ENCODE peak calls at places on chromosomes 13 and 19, in six cellular contexts. One of them, this sample, is unnamed.

GRCh38 chr19:591099-591958 is 1.6 kb downstream of the HCN2 start:
- DNase-seq in uterus: peak
- DNase-seq in IMR-90: no peak
- DNase-seq in A549: no peak
- DNase-seq in cardiac fibroblast: no peak
- DNase-seq in endothelial cell of umbilical vein: no peak
- DNase-seq in this sample: no peak

GRCh38 chr13:95607363-95607762 is 37.1 kb downstream of the DZIP1 start:
- DNase-seq in A549: peak
- DNase-seq in cardiac fibroblast: peak
- DNase-seq in endothelial cell of umbilical vein: peak
- DNase-seq in IMR-90: peak
- DNase-seq in uterus: no peak
- DNase-seq in this sample: no peak

GRCh38 chr13:77516342-77516789 is 19.1 kb upstream of the SCEL start:
- DNase-seq in uterus: no peak
- DNase-seq in IMR-90: peak
- DNase-seq in cardiac fibroblast: peak
- DNase-seq in A549: no peak
- DNase-seq in endothelial cell of umbilical vein: peak
- DNase-seq in this sample: no peak

GRCh38 chr13:27637289-27637626 is 15.6 kb downstream of the POLR1D start:
- DNase-seq in uterus: no peak
- DNase-seq in IMR-90: no peak
- DNase-seq in endothelial cell of umbilical vein: no peak
- DNase-seq in cardiac fibroblast: no peak
- DNase-seq in A549: no peak
- DNase-seq in this sample: no peak

GRCh38 chr19:34104099-34104498 is 68.2 kb upstream of the LSM14A start:
- DNase-seq in cardiac fibroblast: no peak
- DNase-seq in uterus: no peak
- DNase-seq in endothelial cell of umbilical vein: no peak
- DNase-seq in A549: no peak
- DNase-seq in IMR-90: no peak
- DNase-seq in this sample: no peak

GRCh38 chr13:42832341-42833153 is 51.2 kb downstream of the FAM216B start:
- DNase-seq in uterus: peak
- DNase-seq in cardiac fibroblast: peak
- DNase-seq in endothelial cell of umbilical vein: no peak
- DNase-seq in A549: no peak
- DNase-seq in IMR-90: peak
- DNase-seq in this sample: no peak

GRCh38 chr19:8252922-8253589 is 43.9 kb downstream of the CERS4 start:
- DNase-seq in endothelial cell of umbilical vein: peak
- DNase-seq in cardiac fibroblast: peak
- DNase-seq in A549: peak
- DNase-seq in IMR-90: peak
- DNase-seq in uterus: peak
- DNase-seq in this sample: peak

GRCh38 chr13:99075268-99076191 is 97.7 kb upstream of the DOCK9 start:
- DNase-seq in uterus: no peak
- DNase-seq in IMR-90: no peak
- DNase-seq in cardiac fibroblast: no peak
- DNase-seq in endothelial cell of umbilical vein: no peak
- DNase-seq in A549: no peak
- DNase-seq in this sample: no peak

GRCh38 chr19:18122860-18123795 is 25.6 kb downstream of the MAST3 start:
- DNase-seq in IMR-90: no peak
- DNase-seq in A549: no peak
- DNase-seq in uterus: no peak
- DNase-seq in cardiac fibroblast: no peak
- DNase-seq in endothelial cell of umbilical vein: no peak
- DNase-seq in this sample: no peak

GRCh38 chr13:108777421-108778420 is 148.3 kb downstream of the MYO16 start:
- DNase-seq in uterus: no peak
- DNase-seq in IMR-90: peak
- DNase-seq in endothelial cell of umbilical vein: no peak
- DNase-seq in cardiac fibroblast: no peak
- DNase-seq in A549: peak
- DNase-seq in this sample: no peak

GRCh38 chr19:50803633-50804419 is 13.6 kb downstream of the ACP4 start:
- DNase-seq in IMR-90: no peak
- DNase-seq in endothelial cell of umbilical vein: peak
- DNase-seq in A549: no peak
- DNase-seq in cardiac fibroblast: peak
- DNase-seq in uterus: no peak
- DNase-seq in this sample: no peak

GRCh38 chr19:1064661-1065605 is 2.0 kb upstream of the ARHGAP45 start:
- DNase-seq in endothelial cell of umbilical vein: peak
- DNase-seq in A549: peak
- DNase-seq in cardiac fibroblast: peak
- DNase-seq in IMR-90: peak
- DNase-seq in uterus: peak
- DNase-seq in this sample: no peak

GRCh38 chr19:29385191-29385795 is 140.5 kb upstream of the VSTM2B start:
- DNase-seq in A549: no peak
- DNase-seq in uterus: no peak
- DNase-seq in endothelial cell of umbilical vein: no peak
- DNase-seq in cardiac fibroblast: no peak
- DNase-seq in IMR-90: no peak
- DNase-seq in this sample: peak

GRCh38 chr13:95956589-95957148 is 96.5 kb downstream of the UGGT2 start:
- DNase-seq in IMR-90: no peak
- DNase-seq in uterus: no peak
- DNase-seq in endothelial cell of umbilical vein: no peak
- DNase-seq in cardiac fibroblast: peak
- DNase-seq in A549: no peak
- DNase-seq in this sample: no peak

DNA sequence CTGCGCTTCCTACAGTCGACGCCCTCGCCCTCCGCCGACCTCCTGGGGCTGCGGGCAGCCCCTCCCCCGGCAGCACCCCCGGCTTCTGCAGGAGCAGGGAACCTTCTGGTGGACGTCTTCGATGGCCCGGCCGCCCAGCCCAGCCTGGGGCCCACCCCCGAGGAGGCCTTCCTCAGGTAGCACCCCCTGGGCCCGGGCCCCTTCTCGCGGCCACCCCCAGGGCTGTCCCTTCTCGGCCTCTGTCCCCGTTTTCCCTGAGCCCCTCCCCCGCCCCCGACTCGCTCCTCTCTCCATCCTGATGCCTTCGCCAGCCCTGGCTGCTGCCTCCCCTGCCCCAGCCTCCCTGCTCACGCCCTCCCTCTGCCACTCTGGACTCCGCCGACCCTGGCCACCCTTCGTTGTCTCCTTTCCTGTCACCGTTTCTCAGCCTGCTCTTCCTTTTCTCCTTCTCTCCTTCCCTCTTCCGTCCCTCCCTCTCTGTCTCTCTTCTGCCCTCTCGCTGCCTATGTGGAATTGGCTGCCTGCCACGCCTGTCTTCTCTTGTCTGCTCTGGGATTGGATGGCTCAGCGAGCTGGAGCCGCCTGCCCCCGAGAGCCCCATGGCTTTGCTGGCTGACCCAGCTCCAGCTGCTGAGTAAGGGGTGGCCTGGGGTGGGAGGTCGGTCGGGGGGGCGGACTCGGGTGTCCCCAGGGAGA is 11.0 kb downstream of the FUZ start:
- DNase-seq in uterus: peak
- DNase-seq in A549: peak
- DNase-seq in IMR-90: peak
- DNase-seq in endothelial cell of umbilical vein: peak
- DNase-seq in cardiac fibroblast: peak
- DNase-seq in this sample: peak
- H3K4me3 ChIP-seq in uterus: peak
- H3K4me3 ChIP-seq in A549: no peak
- H3K4me3 ChIP-seq in IMR-90: peak
- H3K4me3 ChIP-seq in endothelial cell of umbilical vein: no peak
- H3K4me3 ChIP-seq in cardiac fibroblast: peak
- H3K4me3 ChIP-seq in this sample: peak

GRCh38 chr13:50209646-50210045 is 194.4 kb downstream of the KCNRG start:
- DNase-seq in uterus: no peak
- DNase-seq in A549: no peak
- DNase-seq in cardiac fibroblast: peak
- DNase-seq in endothelial cell of umbilical vein: no peak
- DNase-seq in IMR-90: no peak
- DNase-seq in this sample: no peak

GRCh38 chr13:50213526-50213925 is 198.3 kb downstream of the KCNRG start:
- DNase-seq in A549: no peak
- DNase-seq in IMR-90: no peak
- DNase-seq in uterus: no peak
- DNase-seq in cardiac fibroblast: no peak
- DNase-seq in endothelial cell of umbilical vein: no peak
- DNase-seq in this sample: no peak

GRCh38 chr13:50203256-50204083 is 188.2 kb downstream of the KCNRG start:
- DNase-seq in IMR-90: no peak
- DNase-seq in A549: no peak
- DNase-seq in endothelial cell of umbilical vein: no peak
- DNase-seq in cardiac fibroblast: no peak
- DNase-seq in uterus: no peak
- DNase-seq in this sample: no peak

GRCh38 chr13:50214514-50214913 is 199.3 kb downstream of the KCNRG start:
- DNase-seq in A549: no peak
- DNase-seq in uterus: no peak
- DNase-seq in endothelial cell of umbilical vein: no peak
- DNase-seq in IMR-90: no peak
- DNase-seq in cardiac fibroblast: peak
- DNase-seq in this sample: no peak

GRCh38 chr13:50208826-50209335 is 193.6 kb downstream of the KCNRG start:
- DNase-seq in cardiac fibroblast: peak
- DNase-seq in IMR-90: peak
- DNase-seq in uterus: peak
- DNase-seq in A549: peak
- DNase-seq in endothelial cell of umbilical vein: peak
- DNase-seq in this sample: peak
- H3K4me3 ChIP-seq in cardiac fibroblast: peak
- H3K4me3 ChIP-seq in IMR-90: peak
- H3K4me3 ChIP-seq in uterus: no peak
- H3K4me3 ChIP-seq in A549: peak
- H3K4me3 ChIP-seq in endothelial cell of umbilical vein: no peak
- H3K4me3 ChIP-seq in this sample: peak

GRCh38 chr13:111515648-111516047 is 195.2 kb downstream of the TEX29 start:
- DNase-seq in uterus: no peak
- DNase-seq in cardiac fibroblast: no peak
- DNase-seq in endothelial cell of umbilical vein: no peak
- DNase-seq in A549: no peak
- DNase-seq in IMR-90: no peak
- DNase-seq in this sample: no peak

GRCh38 chr13:111517641-111518010 is 197.2 kb downstream of the TEX29 start:
- DNase-seq in uterus: no peak
- DNase-seq in IMR-90: no peak
- DNase-seq in cardiac fibroblast: no peak
- DNase-seq in endothelial cell of umbilical vein: no peak
- DNase-seq in A549: no peak
- DNase-seq in this sample: no peak

GRCh38 chr13:111518161-111518791 is 197.8 kb downstream of the TEX29 start:
- DNase-seq in uterus: no peak
- DNase-seq in cardiac fibroblast: no peak
- DNase-seq in endothelial cell of umbilical vein: no peak
- DNase-seq in A549: peak
- DNase-seq in IMR-90: no peak
- DNase-seq in this sample: no peak

GRCh38 chr13:111514646-111515617 is 194.5 kb downstream of the TEX29 start:
- DNase-seq in cardiac fibroblast: no peak
- DNase-seq in uterus: no peak
- DNase-seq in A549: no peak
- DNase-seq in IMR-90: no peak
- DNase-seq in endothelial cell of umbilical vein: no peak
- DNase-seq in this sample: no peak

GRCh38 chr13:111516712-111517640 is 196.5 kb downstream of the TEX29 start:
- DNase-seq in cardiac fibroblast: no peak
- DNase-seq in uterus: no peak
- DNase-seq in A549: no peak
- DNase-seq in endothelial cell of umbilical vein: no peak
- DNase-seq in IMR-90: no peak
- DNase-seq in this sample: no peak
- H3K4me3 ChIP-seq in cardiac fibroblast: no peak
- H3K4me3 ChIP-seq in uterus: no peak
- H3K4me3 ChIP-seq in A549: no peak
- H3K4me3 ChIP-seq in endothelial cell of umbilical vein: no peak
- H3K4me3 ChIP-seq in IMR-90: no peak
- H3K4me3 ChIP-seq in this sample: no peak

GRCh38 chr19:40805258-40805868 is 6.4 kb downstream of the EGLN2 start:
- DNase-seq in endothelial cell of umbilical vein: no peak
- DNase-seq in uterus: no peak
- DNase-seq in A549: no peak
- DNase-seq in IMR-90: no peak
- DNase-seq in cardiac fibroblast: no peak
- DNase-seq in this sample: no peak
- H3K4me3 ChIP-seq in endothelial cell of umbilical vein: no peak
- H3K4me3 ChIP-seq in uterus: no peak
- H3K4me3 ChIP-seq in A549: no peak
- H3K4me3 ChIP-seq in IMR-90: no peak
- H3K4me3 ChIP-seq in cardiac fibroblast: no peak
- H3K4me3 ChIP-seq in this sample: no peak

DNA sequence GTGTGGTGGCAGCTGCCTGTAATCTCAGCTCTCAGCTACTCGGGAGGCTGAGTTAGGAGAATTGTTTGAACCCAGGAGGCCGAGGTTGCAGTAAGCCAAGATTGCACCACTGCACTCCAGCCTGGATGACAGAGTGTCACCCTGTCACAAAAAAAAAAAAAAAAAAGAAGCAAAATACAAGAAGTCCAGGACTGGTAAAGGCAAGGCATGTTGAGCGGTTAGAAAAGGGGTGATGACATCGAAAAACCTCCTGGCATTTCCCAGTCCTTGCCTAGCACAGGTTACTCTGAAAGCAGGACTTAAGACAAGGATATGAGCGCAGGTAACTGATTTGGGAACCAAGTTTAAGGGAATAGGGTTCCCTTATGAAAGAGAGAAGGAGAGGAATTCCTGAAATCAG is 2.5 kb upstream of the LILRB4 start:
- DNase-seq in cardiac fibroblast: no peak
- DNase-seq in IMR-90: no peak
- DNase-seq in uterus: no peak
- DNase-seq in endothelial cell of umbilical vein: no peak
- DNase-seq in A549: no peak
- DNase-seq in this sample: no peak
- H3K4me3 ChIP-seq in cardiac fibroblast: no peak
- H3K4me3 ChIP-seq in IMR-90: no peak
- H3K4me3 ChIP-seq in uterus: no peak
- H3K4me3 ChIP-seq in endothelial cell of umbilical vein: no peak
- H3K4me3 ChIP-seq in A549: no peak
- H3K4me3 ChIP-seq in this sample: no peak

DNA sequence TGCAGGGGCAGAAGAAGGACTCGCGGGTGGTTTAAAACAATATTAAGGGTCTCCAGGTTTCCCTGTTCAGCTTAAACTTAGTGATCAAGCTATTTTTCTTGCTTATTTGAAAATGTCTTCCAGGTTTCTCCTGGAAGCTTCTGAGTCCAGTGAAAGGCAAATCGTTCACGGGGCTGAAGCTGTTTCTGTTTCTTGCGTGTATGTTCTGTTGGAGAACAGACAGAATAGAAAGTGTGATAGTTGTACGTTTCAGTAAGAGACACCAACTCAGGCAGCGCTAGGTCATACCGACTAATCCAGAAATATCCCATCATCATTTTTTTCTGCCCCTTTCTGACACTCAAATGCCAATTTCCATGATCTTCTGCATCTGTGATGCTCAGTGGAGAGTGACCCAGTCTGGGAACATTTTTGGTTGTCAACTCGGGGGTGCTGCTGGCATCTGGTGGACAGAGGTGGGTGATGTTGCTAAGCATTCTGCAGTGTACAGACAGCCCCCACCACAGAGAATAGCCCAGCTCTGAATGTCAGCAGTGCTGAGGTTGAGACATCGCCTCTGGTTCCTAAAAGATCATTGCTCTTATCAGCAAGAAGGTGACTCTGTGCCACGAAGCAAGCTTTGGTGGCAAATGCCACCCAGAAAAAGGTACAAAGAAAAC is 4.3 kb downstream of the KLF2 start:
- DNase-seq in IMR-90: peak
- DNase-seq in A549: peak
- DNase-seq in endothelial cell of umbilical vein: peak
- DNase-seq in uterus: no peak
- DNase-seq in cardiac fibroblast: peak
- DNase-seq in this sample: no peak
- H3K4me3 ChIP-seq in IMR-90: no peak
- H3K4me3 ChIP-seq in A549: no peak
- H3K4me3 ChIP-seq in endothelial cell of umbilical vein: no peak
- H3K4me3 ChIP-seq in uterus: no peak
- H3K4me3 ChIP-seq in cardiac fibroblast: no peak
- H3K4me3 ChIP-seq in this sample: peak